ENCODE peak calls at places on chromosomes 2 and 18, in seven cellular contexts. B is NAMALWA, A is GM23338, X is HTR-8/SVneo, N is ovary, Z is SJSA1, R is NCI-H2029 treated with DMSO at 0.1 percent for 48 hours. C is an unnamed sample.

GRCh38 chr2:241833101-241833937 is 24.3 kb downstream of the NEU4 start:
- DNase-seq in B (no peak), A (no peak), X (no peak), N (no peak), Z (no peak), R (no peak), C (no peak)

GRCh38 chr2:12479042-12479601 is 237.6 kb upstream of the TRIB2 start:
- DNase-seq in B (no peak), A (no peak), X (no peak), N (no peak), Z (no peak), R (no peak), C (no peak)

GRCh38 chr18:2967357-2967756 is 45.6 kb downstream of the LPIN2 start:
- DNase-seq in B (no peak), A (no peak), X (no peak), N (no peak), Z (no peak), R (no peak), C (no peak)

GRCh38 chr2:41963661-41964525 is 83.9 kb upstream of the PKDCC start:
- DNase-seq in B (no peak), A (peak), X (peak), N (peak), Z (peak), R (peak), C (no peak)

GRCh38 chr2:178177066-178177679 is 17.1 kb upstream of the OSBPL6 start:
- DNase-seq in B (no peak), A (no peak), X (no peak), N (no peak), Z (no peak), R (no peak), C (no peak)

GRCh38 chr2:220182790-220183189 is 555.4 kb downstream of the SLC4A3 start:
- DNase-seq in B (no peak), A (peak), X (no peak), N (no peak), Z (no peak), R (no peak), C (no peak)

GRCh38 chr2:239459581-239459980 is 58.8 kb upstream of the HDAC4 start:
- DNase-seq in B (no peak), A (no peak), X (no peak), N (no peak), Z (no peak), R (no peak), C (no peak)

GRCh38 chr2:219448099-219448775 is 13.6 kb downstream of the SPEG start:
- DNase-seq in B (no peak), A (peak), X (no peak), N (no peak), Z (no peak), R (no peak), C (no peak)

GRCh38 chr2:44772131-44772530 is 169.4 kb upstream of the SIX3 start:
- DNase-seq in B (no peak), A (peak), X (no peak), N (no peak), Z (no peak), R (no peak), C (peak)

C was measured in NCI-H1436.